ENCODE peak calls at places on chromosomes 16 and 17, in four cellular contexts. D is Peyer's patch, I is cardiac fibroblast, B is fibroblast of lung. J is an unnamed sample.

GRCh38 chr16:88130681-88131080 is 179.4 kb downstream of the BANP start:
- DNase-seq in D (no peak), I (no peak), B (no peak), J (no peak)

GRCh38 chr17:63434951-63435571 is 11.0 kb downstream of the CYB561 start:
- DNase-seq in D (peak), I (peak), B (peak), J (no peak)

GRCh38 chr17:78883533-78884131 is 19.4 kb downstream of the CEP295NL start:
- DNase-seq in D (peak), I (peak), B (peak), J (no peak)

GRCh38 chr17:27471321-27472269 is 15.3 kb downstream of the KSR1 start:
- DNase-seq in D (peak), I (peak), B (peak), J (no peak)

GRCh38 chr17:9199474-9200196 is 178.3 kb downstream of the NTN1 start:
- DNase-seq in D (no peak), I (no peak), B (peak), J (no peak)

GRCh38 chr16:89557230-89557935 is 3.1 kb upstream of the RPL13 start:
- DNase-seq in D (peak), I (peak), B (peak), J (no peak)

GRCh38 chr16:22859925-22860324 is 46.0 kb downstream of the HS3ST2 start:
- DNase-seq in D (no peak), I (no peak), B (no peak), J (no peak)

GRCh38 chr16:66427871-66428681 is 981 bp downstream of the BEAN1 start:
- DNase-seq in D (peak), I (no peak), B (peak), J (no peak)

GRCh38 chr16:84599528-84600202 is 18.2 kb downstream of the COTL1 start:
- DNase-seq in D (peak), I (peak), B (peak), J (no peak)

GRCh38 chr17:42675984-42676423 is 790 bp downstream of the PLEKHH3 start:
- DNase-seq in D (no peak), I (peak), B (peak), J (peak)

GRCh38 chr16:49838361-49838638 is 17.6 kb downstream of the ZNF423 start:
- DNase-seq in D (no peak), I (no peak), B (no peak), J (no peak)

GRCh38 chr17:34542700-34543336 is 36.6 kb upstream of the TMEM132E start:
- DNase-seq in D (peak), I (peak), B (peak), J (no peak)

GRCh38 chr17:34579017-34579946 is at the start of gene TMEM132E:
- DNase-seq in D (no peak), I (peak), B (peak), J (no peak)

GRCh38 chr17:76410328-76410965 is 26.0 kb downstream of the SPHK1 start:
- DNase-seq in D (no peak), I (no peak), B (no peak), J (no peak)

GRCh38 chr17:67995568-67996191 is 589 bp downstream of the C17orf58 start:
- DNase-seq in D (peak), I (no peak), B (peak), J (no peak)

GRCh38 chr17:45376171-45376564 is 56.5 kb downstream of the ARHGAP27 start:
- DNase-seq in D (no peak), I (no peak), B (no peak), J (no peak)

GRCh38 chr16:2795714-2796143 is 2.5 kb upstream of the PRSS41 start:
- DNase-seq in D (no peak), I (peak), B (no peak), J (no peak)

GRCh38 chr17:31843382-31843780 is 15.7 kb downstream of the COPRS start:
- DNase-seq in D (no peak), I (peak), B (peak), J (no peak)

GRCh38 chr17:34826332-34826731 is 134.9 kb downstream of the CCT6B start:
- DNase-seq in D (no peak), I (no peak), B (no peak), J (no peak)

GRCh38 chr17:57874058-57874419 is 24.2 kb upstream of the MRPS23 start:
- DNase-seq in D (no peak), I (no peak), B (no peak), J (no peak)

GRCh38 chr17:19978206-19978802 is 676 bp upstream of the AKAP10 start:
- DNase-seq in D (peak), I (peak), B (peak), J (no peak)

GRCh38 chr17:49991409-49991808 is 3.6 kb downstream of the DLX3 start:
- DNase-seq in D (no peak), I (no peak), B (no peak), J (no peak)

GRCh38 chr17:60326702-60327101 is 65.2 kb downstream of the USP32 start:
- DNase-seq in D (no peak), I (no peak), B (no peak), J (peak)

GRCh38 chr17:45316271-45317112 is at the start of gene MAP3K14:
- DNase-seq in D (peak), I (peak), B (peak), J (no peak)

GRCh38 chr17:31007695-31008373 is 37.0 kb downstream of the RNF135 start:
- DNase-seq in D (no peak), I (no peak), B (no peak), J (no peak)

GRCh38 chr16:72094266-72094610 is 591 bp downstream of the DHX38 start:
- DNase-seq in D (no peak), I (no peak), B (peak), J (no peak)

GRCh38 chr17:35432176-35433074 is at the start of gene SLFN12:
- DNase-seq in D (peak), I (peak), B (peak), J (no peak)

GRCh38 chr16:11100239-11100750 is 155.7 kb downstream of the SOCS1 start:
- DNase-seq in D (peak), I (peak), B (peak), J (no peak)

GRCh38 chr17:1169913-1170312 is 9.9 kb downstream of the ABR start:
- DNase-seq in D (no peak), I (no peak), B (no peak), J (no peak)

GRCh38 chr17:79396696-79397095 is 214.2 kb downstream of the RBFOX3 start:
- DNase-seq in D (no peak), I (no peak), B (no peak), J (no peak)

GRCh38 chr16:8848939-8849391 is 19.8 kb downstream of the CARHSP1 start:
- DNase-seq in D (no peak), I (peak), B (peak), J (no peak)

GRCh38 chr17:68353121-68353521 is 61.8 kb downstream of the ARSG start:
- DNase-seq in D (no peak), I (peak), B (no peak), J (no peak)

GRCh38 chr17:1542316-1542715 is 20.3 kb downstream of the PITPNA start:
- DNase-seq in D (no peak), I (no peak), B (no peak), J (no peak)

GRCh38 chr17:55763856-55764255 is 13.0 kb downstream of the PCTP start:
- DNase-seq in D (no peak), I (peak), B (no peak), J (no peak)

GRCh38 chr17:57622886-57623433 is 122.1 kb downstream of the CCDC182 start:
- DNase-seq in D (peak), I (peak), B (peak), J (no peak)

GRCh38 chr17:18280766-18281165 is 20.3 kb downstream of the MIEF2 start:
- DNase-seq in D (no peak), I (no peak), B (no peak), J (no peak)

GRCh38 chr16:57091990-57092785 is at the start of gene CPNE2:
- DNase-seq in D (peak), I (peak), B (peak), J (no peak)

GRCh38 chr17:67270411-67270810 is 25.4 kb upstream of the HELZ start:
- DNase-seq in D (no peak), I (no peak), B (no peak), J (no peak)

GRCh38 chr16:9821970-9822369 is 360.3 kb downstream of the GRIN2A start:
- DNase-seq in D (no peak), I (no peak), B (no peak), J (no peak)

GRCh38 chr17:76912585-76912984 is 44.4 kb downstream of the MGAT5B start:
- DNase-seq in D (no peak), I (no peak), B (no peak), J (no peak)

GRCh38 chr17:61410555-61411089 is 11.0 kb downstream of the TBX2 start:
- DNase-seq in D (peak), I (peak), B (peak), J (no peak)
- TF ChIP-seq CTCF in D (peak), I (peak), B (peak), J (peak)

GRCh38 chr17:16288860-16289571 is 64.3 kb downstream of the CENPV start:
- DNase-seq in D (peak), I (no peak), B (no peak), J (peak)

GRCh38 chr17:16287563-16288027 is 65.7 kb downstream of the CENPV start:
- DNase-seq in D (peak), I (peak), B (peak), J (no peak)

GRCh38 chr17:16286009-16286946 is 67.0 kb downstream of the CENPV start:
- DNase-seq in D (peak), I (peak), B (peak), J (no peak)

GRCh38 chr17:16285646-16286008 is 67.6 kb downstream of the CENPV start:
- DNase-seq in D (no peak), I (no peak), B (no peak), J (no peak)

DNA sequence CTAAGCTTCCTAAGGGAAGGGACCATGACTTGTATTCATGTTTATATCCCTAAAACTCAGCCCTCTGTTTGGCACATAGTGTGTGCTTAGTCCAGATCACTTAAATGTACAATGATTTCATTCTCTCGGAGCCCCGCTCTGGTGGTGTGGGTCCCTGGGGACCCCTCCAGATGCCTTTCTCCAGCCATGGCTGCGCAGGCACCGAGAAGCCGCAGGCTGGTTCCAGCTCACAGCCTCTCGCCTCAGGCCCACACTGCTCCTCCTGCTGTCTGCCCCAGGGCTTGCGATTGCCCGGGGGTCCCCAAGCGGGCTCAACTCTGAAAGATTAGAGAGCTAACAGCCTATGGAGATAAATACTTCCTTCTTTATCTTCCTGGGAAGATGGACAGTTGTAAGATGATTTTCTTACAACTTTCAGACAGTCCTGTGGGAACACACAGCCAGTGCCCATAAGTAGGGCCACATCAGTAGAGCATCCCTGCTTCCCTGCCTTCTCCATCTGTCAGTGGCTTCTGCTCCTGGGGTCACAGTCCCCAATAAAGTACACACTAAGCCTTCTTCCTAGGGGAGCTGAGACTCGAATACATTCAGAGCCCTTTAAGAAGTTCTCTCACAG is 66.2 kb downstream of the CENPV start:
- DNase-seq in D (peak), I (peak), B (no peak), J (no peak)
- H3K4me3 ChIP-seq in D (no peak), I (no peak), B (peak), J (no peak)

GRCh38 chr17:83174859-83175550 is 95.6 kb downstream of the METRNL start:
- DNase-seq in D (peak), I (no peak), B (no peak), J (no peak)
- TF ChIP-seq CTCF in D (no peak), I (no peak), B (no peak), J (peak)

GRCh38 chr17:80992948-80993624 is 1.4 kb downstream of the CHMP6 start:
- DNase-seq in D (no peak), I (no peak), B (no peak), J (no peak)
- H3K4me3 ChIP-seq in D (peak), I (peak), B (peak), J (peak)

GRCh38 chr16:29310852-29311314 is 95.6 kb downstream of the NPIPB11 start:
- DNase-seq in D (no peak), I (no peak), B (peak), J (peak)
- TF ChIP-seq CTCF in D (no peak), I (no peak), B (peak), J (peak)

J was measured in LNCaP clone FGC.